ENCODE peak calls at places on chromosomes 3 and 15, in seven cellular contexts. O, B, S, M, K, X and W are unnamed samples.

GRCh38 chr15:66644000-66644787 is 57.8 kb upstream of the SMAD6 start:
- DNase-seq in M (no peak), O (no peak), S (no peak), K (no peak), B (no peak), X (no peak), W (no peak)

GRCh38 chr3:21786454-21786829 is 35.4 kb upstream of the ZNF385D start:
- DNase-seq in S (no peak), X (no peak), M (no peak), O (no peak), K (no peak), B (no peak), W (no peak)

GRCh38 chr15:90407871-90408317 is 19.9 kb downstream of the IQGAP1 start:
- DNase-seq in X (no peak), O (no peak), K (no peak), B (no peak), M (no peak), S (no peak), W (no peak)

GRCh38 chr3:66101901-66102300 is 63.2 kb upstream of the MAGI1 start:
- DNase-seq in B (no peak), S (no peak), K (no peak), X (no peak), O (no peak), M (no peak), W (no peak)

GRCh38 chr15:46129145-46129544 is 494.3 kb downstream of the SQOR start:
- DNase-seq in K (no peak), X (no peak), M (no peak), B (no peak), S (no peak), O (no peak), W (no peak)

GRCh38 chr15:50065264-50065663 is 53.8 kb downstream of the ATP8B4 start:
- DNase-seq in S (no peak), O (no peak), M (no peak), X (no peak), B (no peak), K (no peak), W (no peak)

GRCh38 chr3:40895109-40895508 is 304.2 kb upstream of the CTNNB1 start:
- DNase-seq in K (no peak), M (no peak), S (no peak), B (no peak), O (no peak), X (no peak), W (no peak)

GRCh38 chr15:67134577-67135492 is 69.4 kb downstream of the SMAD3 start:
- DNase-seq in O (no peak), B (no peak), M (no peak), X (no peak), S (no peak), K (no peak), W (no peak)

GRCh38 chr3:162391301-162391700 is 894.7 kb downstream of the OTOL1 start:
- DNase-seq in M (no peak), B (no peak), S (peak; percentile 25), O (no peak), K (no peak), X (no peak), W (no peak)

GRCh38 chr3:114550155-114550554 is 256.3 kb downstream of the TIGIT start:
- DNase-seq in O (no peak), X (no peak), M (no peak), K (no peak), B (no peak), S (no peak), W (no peak)

GRCh38 chr3:189342811-189343210 is 171.0 kb downstream of the TPRG1 start:
- DNase-seq in K (no peak), O (no peak), S (no peak), B (no peak), M (no peak), X (no peak), W (no peak)

GRCh38 chr3:50050361-50050760 is 38.4 kb upstream of the RBM5 start:
- DNase-seq in B (no peak), O (no peak), M (no peak), K (no peak), S (no peak), X (no peak), W (no peak)

GRCh38 chr3:38177175-38177574 is 11.8 kb downstream of the OXSR1 start:
- DNase-seq in B (no peak), S (no peak), K (no peak), O (no peak), X (no peak), M (no peak), W (no peak)

GRCh38 chr3:18080198-18080689 is 337.8 kb upstream of the TBC1D5 start:
- DNase-seq in B (no peak), K (no peak), S (no peak), X (no peak), M (no peak), O (no peak), W (no peak)

GRCh38 chr15:66153549-66154415 is 99.8 kb downstream of the MEGF11 start:
- DNase-seq in X (no peak), K (no peak), B (no peak), M (no peak), S (no peak), O (no peak), W (no peak)

GRCh38 chr3:129838086-129838485 is 55.4 kb downstream of the TMCC1 start:
- DNase-seq in M (no peak), X (no peak), B (no peak), S (no peak), K (no peak), O (no peak), W (no peak)

GRCh38 chr3:72011495-72011894 is 226.5 kb upstream of the PROK2 start:
- DNase-seq in B (no peak), M (no peak), S (no peak), K (no peak), X (no peak), O (no peak), W (no peak)

GRCh38 chr3:120796944-120797343 is 54.4 kb downstream of the GTF2E1 start:
- DNase-seq in X (no peak), M (no peak), O (no peak), S (no peak), B (no peak), K (no peak), W (no peak)

GRCh38 chr3:190120161-190121060 is at the start of gene P3H2:
- DNase-seq in X (peak; percentile 84), K (peak; percentile 88), S (peak; percentile 78), B (peak; percentile 84), O (peak; percentile 73), M (peak; percentile 88), W (peak; percentile 48)

GRCh38 chr3:188123170-188123920 is 30.6 kb upstream of the LPP start:
- DNase-seq in K (no peak), M (no peak), B (no peak), S (no peak), X (no peak), O (no peak), W (no peak)

GRCh38 chr3:41198526-41198925 is 779 bp upstream of the CTNNB1 start:
- DNase-seq in B (peak; percentile 39), S (no peak), X (no peak), O (peak; percentile 72), M (no peak), K (peak; percentile 52), W (peak; percentile 21)

GRCh38 chr3:182709306-182709705 is 84.0 kb upstream of the ATP11B start:
- DNase-seq in K (no peak), O (no peak), M (no peak), S (no peak), B (no peak), X (no peak), W (no peak)

GRCh38 chr3:56144792-56145191 is 323.5 kb downstream of the ERC2 start:
- DNase-seq in X (no peak), K (no peak), O (no peak), M (no peak), S (no peak), B (no peak), W (no peak)

GRCh38 chr15:39362832-39363561 is 217.9 kb upstream of the THBS1 start:
- DNase-seq in K (no peak), M (peak; percentile 4), S (no peak), B (no peak), X (no peak), O (no peak), W (no peak)

DNA sequence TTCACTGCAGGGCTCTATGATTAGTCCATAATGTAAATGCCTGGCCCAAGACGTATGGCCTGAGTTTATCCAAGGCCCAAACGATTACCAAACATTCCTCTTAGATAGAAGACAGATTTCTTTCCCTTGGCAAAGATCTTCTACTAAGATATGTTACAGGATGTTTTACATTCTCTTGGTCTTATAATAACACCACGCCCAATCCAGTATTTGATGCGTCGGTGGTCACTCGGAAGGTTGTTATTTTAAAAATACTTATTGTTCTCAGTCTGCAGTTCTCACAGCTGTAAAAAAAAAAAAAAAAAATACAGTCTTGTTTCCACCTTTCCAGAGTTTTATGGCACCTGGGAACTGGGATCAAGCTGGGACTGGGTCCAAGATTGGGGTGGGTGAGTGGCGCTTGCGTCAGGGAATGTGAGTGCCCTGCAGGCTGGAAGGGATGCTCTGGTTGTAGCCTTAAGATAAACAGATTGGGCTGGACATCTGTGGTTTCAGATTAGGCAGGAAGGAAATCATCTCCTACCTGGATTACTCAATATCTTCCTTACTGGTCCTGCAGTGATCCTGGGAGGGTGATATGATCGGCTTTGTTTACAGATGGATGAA is 179.5 kb downstream of the THSD4 start:
- DNase-seq in B (no peak), M (no peak), O (no peak), S (peak; percentile 95), K (no peak), X (no peak), W (no peak)
- TF ChIP-seq EP300 in B (no peak), M (peak; percentile 81), O (no peak), S (peak; percentile 83), K (no peak), X (no peak), W (no peak)

GRCh38 chr3:141875893-141876380 is 506 bp upstream of the ATP1B3 start:
- DNase-seq in S (peak; percentile 27), O (peak; percentile 86), X (peak; percentile 31), B (peak; percentile 56), K (peak; percentile 75), M (peak; percentile 72), W (peak; percentile 64)
- TF ChIP-seq EP300 in S (no peak), O (no peak), X (no peak), B (peak; percentile 78), K (peak; percentile 46), M (no peak), W (peak; percentile 83)

GRCh38 chr15:70892002-70892911 is at the start of the genes LRRC49 and THAP10:
- DNase-seq in X (peak; percentile 82), K (peak; percentile 90), B (peak; percentile 82), S (peak; percentile 80), O (peak; percentile 89), M (peak; percentile 88), W (peak; percentile 71)
- TF ChIP-seq EP300 in X (peak; percentile 13), K (no peak), B (peak; percentile 5), S (no peak), O (no peak), M (peak; percentile 10), W (no peak)

GRCh38 chr3:51384730-51385473 is at the start of gene MANF:
- DNase-seq in S (peak; percentile 98), X (peak; percentile 97), B (peak; percentile 98), M (peak; percentile 100), K (peak; percentile 97), O (peak; percentile 99), W (peak; percentile 95)

GRCh38 chr3:51384145-51384729 is 854 bp upstream of the MANF start:
- DNase-seq in S (no peak), K (peak; percentile 45), M (peak; percentile 74), B (no peak), X (no peak), O (no peak), W (no peak)

GRCh38 chr3:51381333-51381705 is 3.8 kb upstream of the MANF start:
- DNase-seq in O (peak; percentile 59), X (no peak), B (no peak), K (no peak), S (no peak), M (no peak), W (no peak)

GRCh38 chr3:51382076-51382745 is 2.9 kb upstream of the MANF start:
- DNase-seq in O (peak; percentile 46), B (no peak), X (no peak), K (no peak), S (no peak), M (no peak), W (no peak)

GRCh38 chr3:51382947-51383578 is 2.0 kb upstream of the MANF start:
- DNase-seq in S (no peak), O (peak; percentile 32), X (no peak), M (no peak), B (no peak), K (no peak), W (no peak)
- TF ChIP-seq EP300 in S (no peak), O (no peak), X (no peak), M (no peak), B (no peak), K (no peak), W (no peak)